ENCODE peak calls at places on chromosomes 11 and 22, in six cellular contexts. H is stomach, O is HAP-1, E is small intestine, W is uterus, I is mucosa of descending colon. V is an unnamed sample. For H3K4me1, the result is how much of the 10 kb centered on the place peaks cover.

GRCh38 chr11:113241190-113242051 is 73.0 kb upstream of the TTC12 start:
- DNase-seq in H (no peak), O (no peak), E (no peak), W (no peak), I (no peak), V (no peak)

GRCh38 chr22:29369460-29369859 is 18.9 kb downstream of the AP1B1 start:
- DNase-seq in H (no peak), O (peak), E (no peak), W (peak), I (no peak), V (no peak)

GRCh38 chr11:74909812-74910211 is 39.1 kb downstream of the XRRA1 start:
- DNase-seq in H (no peak), O (no peak), E (no peak), W (no peak), I (no peak), V (no peak)

GRCh38 chr22:39244496-39245129 is at the start of gene PDGFB:
- DNase-seq in H (peak), O (no peak), E (no peak), W (no peak), I (no peak), V (peak)

GRCh38 chr22:41482319-41482935 is 13.5 kb downstream of the ACO2 start:
- DNase-seq in H (no peak), O (no peak), E (no peak), W (no peak), I (no peak), V (no peak)

GRCh38 chr22:36873614-36874308 is 13.0 kb downstream of the NCF4 start:
- DNase-seq in H (peak), O (peak), E (peak), W (peak), I (no peak), V (no peak)

GRCh38 chr11:8127442-8127841 is 41.4 kb downstream of the RIC3 start:
- DNase-seq in H (no peak), O (no peak), E (no peak), W (no peak), I (no peak), V (no peak)

GRCh38 chr11:66559862-66560676 is 8.3 kb downstream of the CTSF start:
- DNase-seq in H (no peak), O (no peak), E (peak), W (no peak), I (no peak), V (no peak)

GRCh38 chr11:14309425-14310192 is 49.4 kb downstream of the RRAS2 start:
- DNase-seq in H (no peak), O (no peak), E (no peak), W (no peak), I (no peak), V (no peak)

GRCh38 chr22:45600791-45601730 is 70.6 kb upstream of the ATXN10 start:
- DNase-seq in H (no peak), O (no peak), E (no peak), W (no peak), I (no peak), V (no peak)

GRCh38 chr22:47237890-47238480 is 475.5 kb downstream of the TBC1D22A start:
- DNase-seq in H (no peak), O (no peak), E (no peak), W (no peak), I (no peak), V (no peak)

GRCh38 chr22:19514831-19515565 is 9.2 kb downstream of the CLDN5 start:
- DNase-seq in H (no peak), O (no peak), E (no peak), W (no peak), I (no peak), V (no peak)

GRCh38 chr11:88484873-88485621 is 147.5 kb upstream of the CTSC start:
- DNase-seq in H (no peak), O (peak), E (peak), W (no peak), I (peak), V (peak)

GRCh38 chr11:66637557-66638176 is 836 bp upstream of the RBM4 start:
- DNase-seq in H (no peak), O (peak), E (no peak), W (no peak), I (no peak), V (no peak)

GRCh38 chr11:125312812-125313211 is 148.3 kb downstream of the PKNOX2 start:
- DNase-seq in H (no peak), O (no peak), E (no peak), W (no peak), I (no peak), V (no peak)

GRCh38 chr11:70424765-70425164 is 26.4 kb downstream of the CTTN start:
- DNase-seq in H (no peak), O (peak), E (no peak), W (no peak), I (no peak), V (no peak)

GRCh38 chr11:131737357-131737756 is 366.9 kb downstream of the NTM start:
- DNase-seq in H (no peak), O (no peak), E (no peak), W (no peak), I (no peak), V (no peak)

GRCh38 chr11:2355000-2355644 is 22.0 kb upstream of the CD81 start:
- DNase-seq in H (no peak), O (no peak), E (no peak), W (no peak), I (no peak), V (no peak)

GRCh38 chr11:119262668-119263351 is 54.1 kb downstream of the MCAM start:
- DNase-seq in H (no peak), O (no peak), E (no peak), W (no peak), I (no peak), V (no peak)

GRCh38 chr11:43868852-43869567 is 11.6 kb upstream of the ALKBH3 start:
- DNase-seq in H (no peak), O (no peak), E (peak), W (no peak), I (no peak), V (no peak)

GRCh38 chr11:13721760-13722159 is 53.3 kb downstream of the FAR1 start:
- DNase-seq in H (no peak), O (no peak), E (no peak), W (no peak), I (no peak), V (no peak)

GRCh38 chr11:43035011-43035564 is 276.7 kb upstream of the API5 start:
- DNase-seq in H (no peak), O (no peak), E (no peak), W (no peak), I (no peak), V (no peak)

GRCh38 chr11:44818110-44818509 is 91.3 kb downstream of the TSPAN18 start:
- DNase-seq in H (no peak), O (no peak), E (no peak), W (no peak), I (no peak), V (no peak)

GRCh38 chr11:107689317-107690202 is 22.3 kb downstream of the SLN start:
- DNase-seq in H (peak), O (peak), E (peak), W (peak), I (no peak), V (peak)

GRCh38 chr11:4186464-4187054 is 92.0 kb downstream of the RRM1 start:
- DNase-seq in H (no peak), O (no peak), E (no peak), W (no peak), I (no peak), V (no peak)

GRCh38 chr11:72394456-72394855 is 39.9 kb downstream of the CLPB start:
- DNase-seq in H (no peak), O (no peak), E (no peak), W (no peak), I (no peak), V (no peak)

GRCh38 chr11:24588075-24588474 is 91.2 kb downstream of the LUZP2 start:
- DNase-seq in H (no peak), O (no peak), E (no peak), W (no peak), I (no peak), V (no peak)

GRCh38 chr11:128532016-128532570 is 55.3 kb downstream of the ETS1 start:
- DNase-seq in H (peak), O (no peak), E (no peak), W (no peak), I (no peak), V (no peak)

GRCh38 chr11:11338304-11338703 is 14.7 kb downstream of the CSNK2A3 start:
- DNase-seq in H (no peak), O (no peak), E (no peak), W (no peak), I (no peak), V (no peak)

GRCh38 chr22:48975252-48975780 is 852.4 kb downstream of the BRD1 start:
- DNase-seq in H (no peak), O (no peak), E (no peak), W (no peak), I (no peak), V (no peak)

GRCh38 chr11:66725646-66726045 is 3.4 kb downstream of the SPTBN2 start:
- DNase-seq in H (no peak), O (no peak), E (no peak), W (no peak), I (no peak), V (no peak)

GRCh38 chr11:106507645-106508306 is 430.3 kb downstream of the AASDHPPT start:
- DNase-seq in H (no peak), O (no peak), E (no peak), W (no peak), I (no peak), V (no peak)

GRCh38 chr11:128582496-128583366 is 4.6 kb downstream of the ETS1 start:
- DNase-seq in H (no peak), O (peak), E (no peak), W (peak), I (no peak), V (no peak)

DNA sequence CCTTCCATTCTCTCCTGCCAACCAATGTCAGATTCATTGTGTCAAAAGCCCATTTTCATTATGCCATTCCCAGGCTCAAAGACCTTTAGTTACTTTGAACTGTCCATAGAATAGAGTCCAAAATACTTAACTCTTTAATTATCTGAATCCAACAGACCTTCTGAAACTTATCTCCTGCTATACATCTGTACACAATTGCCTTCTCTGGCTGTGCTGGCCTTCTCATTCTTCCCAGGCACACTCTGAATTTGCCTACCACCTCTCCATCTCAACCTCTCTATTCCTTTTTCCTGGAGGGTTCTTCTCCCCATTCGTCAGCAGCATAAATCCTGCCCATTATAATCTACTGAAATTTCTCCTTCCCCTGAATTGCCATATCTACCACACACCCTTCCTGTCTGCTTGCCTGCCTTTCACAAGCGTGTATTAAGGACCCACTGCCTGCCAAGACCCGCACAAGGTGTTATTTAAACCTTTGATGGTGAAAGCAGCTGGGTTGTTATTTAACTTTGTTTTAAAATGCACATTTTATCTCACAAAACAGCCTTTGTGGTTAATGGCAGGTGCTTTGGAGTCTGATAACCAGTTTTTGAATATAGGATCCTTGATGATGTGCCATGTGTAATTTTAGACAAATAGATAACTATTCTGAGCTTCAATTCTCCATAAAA is 125.9 kb downstream of the CCDC81 start:
- DNase-seq in H (no peak), O (no peak), E (no peak), W (no peak), I (no peak), V (no peak)
- H3K4me1 ChIP-seq in H (under half), O (under half), E (under half), W (under half), I (under half), V (under half)

DNA sequence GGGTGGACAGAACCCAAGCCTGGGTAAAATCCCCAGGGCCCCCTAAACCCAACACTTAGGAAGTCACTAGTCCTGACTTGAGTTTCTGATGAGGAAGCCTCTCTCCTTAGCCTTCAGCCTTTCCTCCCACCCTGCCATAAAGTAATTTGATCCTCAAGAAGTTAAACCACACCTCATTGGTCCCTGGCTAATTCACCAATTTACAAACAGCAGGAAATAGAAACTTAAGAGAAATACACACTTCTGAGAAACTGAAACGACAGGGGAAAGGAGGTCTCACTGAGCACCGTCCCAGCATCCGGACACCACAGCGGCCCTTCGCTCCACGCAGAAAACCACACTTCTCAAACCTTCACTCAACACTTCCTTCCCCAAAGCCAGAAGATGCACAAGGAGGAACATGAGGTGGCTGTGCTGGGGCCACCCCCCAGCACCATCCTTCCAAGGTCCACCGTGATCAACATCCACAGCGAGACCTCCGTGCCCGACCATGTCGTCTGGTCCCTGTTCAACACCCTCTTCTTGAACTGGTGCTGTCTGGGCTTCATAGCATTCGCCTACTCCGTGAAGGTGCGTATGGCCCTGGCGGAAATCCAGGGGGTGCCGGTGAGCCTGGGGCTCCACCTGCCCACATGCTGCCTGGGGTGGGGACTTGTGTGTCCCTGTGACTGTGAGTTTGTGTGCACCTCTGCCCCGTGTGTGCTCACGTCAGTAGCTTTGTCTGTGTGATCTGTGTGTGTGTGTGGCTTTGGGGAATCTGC is at the start of gene IFITM1:
- DNase-seq in H (no peak), O (no peak), E (peak), W (no peak), I (peak), V (peak)
- H3K4me1 ChIP-seq in H (under half), O (under half), E (under half), W (under half), I (under half), V (under half)

GRCh38 chr11:76803811-76804600 is 20.9 kb downstream of the TSKU start:
- DNase-seq in H (no peak), O (no peak), E (no peak), W (peak), I (no peak), V (peak)
- H3K4me1 ChIP-seq in H (under half), O (under half), E (under half), W (under half), I (under half), V (under half)

GRCh38 chr11:96316869-96317268 is 26.1 kb downstream of the MAML2 start:
- DNase-seq in H (no peak), O (no peak), E (no peak), W (no peak), I (no peak), V (no peak)

GRCh38 chr11:96317576-96317975 is 25.4 kb downstream of the MAML2 start:
- DNase-seq in H (no peak), O (no peak), E (no peak), W (no peak), I (no peak), V (no peak)

GRCh38 chr11:96313163-96313562 is 29.8 kb downstream of the MAML2 start:
- DNase-seq in H (no peak), O (no peak), E (no peak), W (no peak), I (no peak), V (no peak)

GRCh38 chr11:96314326-96315050 is 28.5 kb downstream of the MAML2 start:
- DNase-seq in H (no peak), O (no peak), E (no peak), W (no peak), I (no peak), V (peak)

GRCh38 chr11:96315476-96315875 is 27.5 kb downstream of the MAML2 start:
- DNase-seq in H (no peak), O (no peak), E (no peak), W (no peak), I (no peak), V (no peak)
- H3K4me1 ChIP-seq in H (half or more), O (under half), E (under half), W (under half), I (under half), V (under half)

GRCh38 chr11:79264284-79264683 is 176.5 kb downstream of the TENM4 start:
- DNase-seq in H (no peak), O (peak), E (no peak), W (no peak), I (no peak), V (no peak)
- H3K4me1 ChIP-seq in H (under half), O (under half), E (under half), W (under half), I (under half), V (under half)

DNA sequence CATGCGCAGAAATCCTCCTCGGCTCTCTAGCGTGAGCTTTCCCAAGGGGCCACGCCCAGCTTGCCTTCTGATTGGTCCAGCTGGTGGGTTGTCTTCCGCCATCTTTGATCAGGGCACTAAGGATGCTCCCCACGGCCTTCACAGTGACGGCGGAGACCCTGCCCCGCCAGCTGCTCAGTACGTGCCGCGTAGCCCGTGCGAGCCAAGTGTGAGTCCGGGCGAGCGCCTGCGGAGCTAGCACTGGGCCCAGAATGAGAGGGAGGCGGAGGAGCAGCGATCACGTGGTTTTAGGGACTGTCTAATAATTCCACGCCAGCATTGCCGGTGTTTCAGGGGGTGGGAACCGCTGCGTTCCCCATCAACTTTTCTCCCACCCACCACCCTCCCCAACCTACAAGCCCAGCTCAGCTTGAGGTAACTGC is 1.6 kb upstream of the MTFP1 start:
- DNase-seq in H (peak), O (peak), E (peak), W (peak), I (peak), V (peak)
- H3K4me1 ChIP-seq in H (under half), O (under half), E (under half), W (under half), I (under half), V (under half)

DNA sequence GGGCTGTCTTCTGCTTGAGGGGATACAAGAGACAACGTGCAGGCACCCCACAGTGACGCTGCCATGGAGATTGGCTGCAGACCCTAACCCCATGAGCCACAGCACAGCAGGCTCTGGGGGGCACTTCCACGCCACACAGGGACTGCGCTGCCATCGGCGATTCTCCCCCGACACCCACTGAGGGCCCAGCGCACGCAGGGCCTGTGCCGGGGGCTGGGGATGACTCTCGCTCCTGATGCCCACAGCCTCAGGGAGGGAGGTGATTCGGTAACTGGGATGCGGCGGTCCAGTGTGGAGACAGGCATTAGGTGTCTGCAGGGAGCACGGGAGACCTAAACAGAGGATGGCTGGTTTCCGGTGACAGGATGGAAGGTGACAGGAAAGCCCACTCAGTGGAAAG is 37.8 kb downstream of the EFCAB6 start:
- DNase-seq in H (no peak), O (no peak), E (no peak), W (no peak), I (no peak), V (no peak)
- H3K4me1 ChIP-seq in H (under half), O (under half), E (under half), W (under half), I (under half), V (under half)

GRCh38 chr11:85536438-85536837 is 90.7 kb downstream of the DLG2 start:
- DNase-seq in H (no peak), O (no peak), E (no peak), W (no peak), I (no peak), V (no peak)

GRCh38 chr11:85530596-85530995 is 96.5 kb downstream of the DLG2 start:
- DNase-seq in H (no peak), O (no peak), E (no peak), W (no peak), I (no peak), V (no peak)

GRCh38 chr11:85534806-85535205 is 92.3 kb downstream of the DLG2 start:
- DNase-seq in H (no peak), O (no peak), E (no peak), W (no peak), I (no peak), V (no peak)

GRCh38 chr11:85526564-85526963 is 100.6 kb downstream of the DLG2 start:
- DNase-seq in H (no peak), O (no peak), E (no peak), W (no peak), I (no peak), V (no peak)

DNA sequence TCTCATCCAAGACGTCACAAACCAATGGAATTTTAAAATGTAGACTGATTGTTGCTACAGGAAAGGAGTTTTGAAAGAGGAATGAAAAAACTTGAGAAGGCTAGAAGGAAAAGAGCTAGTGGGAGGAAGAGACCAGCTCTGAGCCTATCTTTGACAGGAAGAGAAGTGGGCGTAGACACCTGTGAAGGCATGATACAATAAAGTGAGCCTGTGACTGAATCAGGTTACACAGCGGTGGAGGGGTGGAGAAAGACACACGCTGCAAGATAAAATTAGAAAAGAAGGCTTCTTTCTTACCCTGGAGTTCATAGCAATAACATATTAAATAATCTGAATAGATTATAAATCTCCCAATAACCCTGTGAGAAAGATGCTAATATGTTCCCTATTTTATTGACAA is 95.6 kb downstream of the DLG2 start:
- DNase-seq in H (no peak), O (no peak), E (no peak), W (no peak), I (no peak), V (no peak)
- H3K4me1 ChIP-seq in H (under half), O (under half), E (under half), W (under half), I (under half), V (under half)

V was measured in colonic mucosa.